ENCODE peak calls at places on chromosomes 11 and 22, in nine cellular contexts. P is breast epithelium, H is left lung, T is neural progenitor cell, Y is lung, L is tibial artery, G is uterus, Z is mammary epithelial cell, F is hepatocyte. B is an unnamed sample.

GRCh38 chr22:26890870-26891269 is 233.5 kb downstream of the MIAT start:
- DNase-seq in T (peak; percentile 31), H (no peak), F (peak; percentile 23), P (no peak), L (no peak), G (no peak), Z (no peak), Y (peak; percentile 3), B (no peak)

GRCh38 chr11:13046626-13047570 is 37.8 kb downstream of the RASSF10 start:
- DNase-seq in Z (no peak), G (no peak), F (no peak), L (no peak), T (no peak), P (no peak), Y (no peak), H (no peak), B (no peak)

GRCh38 chr11:102457056-102457677 is 4.6 kb upstream of the TMEM123 start:
- DNase-seq in H (no peak), Y (no peak), Z (no peak), F (no peak), T (no peak), P (no peak), L (no peak), G (no peak), B (no peak)

GRCh38 chr11:62088331-62088933 is 35.4 kb upstream of the INCENP start:
- DNase-seq in L (no peak), Y (no peak), Z (no peak), G (no peak), T (peak; percentile 25), F (no peak), H (no peak), P (no peak), B (no peak)

GRCh38 chr22:32331918-32332725 is 25.5 kb upstream of the RFPL3 start:
- DNase-seq in Y (no peak), Z (no peak), G (no peak), P (peak; percentile 37), L (no peak), F (no peak), H (peak; percentile 61), T (no peak), B (no peak)

GRCh38 chr11:109783842-109784241 is 309.4 kb upstream of the ZC3H12C start:
- DNase-seq in T (peak; percentile 25), Z (no peak), L (no peak), Y (no peak), H (no peak), P (no peak), F (no peak), G (no peak), B (no peak)

GRCh38 chr22:31874821-31875220 is 69.5 kb upstream of the YWHAH start:
- DNase-seq in Z (no peak), F (no peak), T (no peak), Y (no peak), P (no peak), G (no peak), H (no peak), L (no peak), B (no peak)

GRCh38 chr11:36288442-36289225 is 590 bp downstream of the COMMD9 start:
- DNase-seq in P (no peak), T (no peak), L (no peak), G (no peak), F (no peak), Z (no peak), H (no peak), Y (no peak), B (no peak)

GRCh38 chr11:61776561-61777075 is 15.8 kb downstream of the TMEM258 start:
- DNase-seq in L (no peak), Z (peak; percentile 37), F (peak; percentile 74), H (peak; percentile 77), Y (peak; percentile 41), G (no peak), T (peak; percentile 67), P (no peak), B (no peak)

GRCh38 chr11:67178878-67179277 is 59.8 kb downstream of the KDM2A start:
- DNase-seq in Y (no peak), H (no peak), L (no peak), P (no peak), F (no peak), Z (no peak), T (no peak), G (no peak), B (no peak)

GRCh38 chr11:43984519-43985385 is 42.3 kb downstream of the C11orf96 start:
- DNase-seq in G (no peak), F (peak; percentile 70), Y (peak; percentile 81), Z (no peak), L (no peak), P (no peak), T (no peak), H (no peak), B (no peak)

GRCh38 chr11:66951927-66952337 is 6.3 kb downstream of the PC start:
- DNase-seq in G (no peak), H (no peak), T (no peak), F (peak; percentile 52), Y (no peak), Z (no peak), P (no peak), L (no peak), B (no peak)

GRCh38 chr22:45163417-45164216 is at the start of gene NUP50:
- DNase-seq in Z (peak; percentile 96), L (peak; percentile 92), T (peak; percentile 99), P (peak; percentile 90), Y (peak; percentile 94), F (peak; percentile 99), G (peak; percentile 95), H (peak; percentile 99), B (peak; percentile 96)

GRCh38 chr22:49153921-49154320 is 673.8 kb downstream of the BRD1 start:
- DNase-seq in G (no peak), Z (no peak), Y (no peak), F (no peak), P (no peak), T (no peak), L (no peak), H (no peak), B (no peak)

GRCh38 chr11:63829823-63830489 is 9.0 kb upstream of the MARK2 start:
- DNase-seq in L (no peak), Z (no peak), F (no peak), G (no peak), H (peak; percentile 28), P (no peak), Y (no peak), T (peak; percentile 68), B (no peak)

GRCh38 chr11:2590951-2591754 is 108.6 kb downstream of the KCNQ1OT1 start:
- DNase-seq in Z (no peak), P (no peak), H (peak; percentile 76), F (peak; percentile 3), L (peak; percentile 15), G (no peak), T (no peak), Y (no peak), B (no peak)

GRCh38 chr11:1337647-1338007 is 28.2 kb upstream of the TOLLIP start:
- DNase-seq in G (no peak), L (no peak), Y (peak; percentile 23), Z (no peak), P (no peak), T (no peak), H (no peak), F (no peak), B (no peak)

GRCh38 chr11:538431-539051 is 1.2 kb downstream of the LRRC56 start:
- DNase-seq in Z (no peak), L (no peak), F (no peak), P (no peak), H (no peak), Y (no peak), T (no peak), G (no peak), B (peak; percentile 11)

GRCh38 chr22:36223504-36223903 is 15.8 kb downstream of the APOL2 start:
- DNase-seq in L (no peak), Y (no peak), F (no peak), G (no peak), T (no peak), P (no peak), Z (no peak), H (no peak), B (no peak)

GRCh38 chr11:112176077-112176476 is 765 bp downstream of the BCO2 start:
- DNase-seq in P (no peak), Y (no peak), Z (no peak), G (no peak), L (no peak), T (no peak), F (peak; percentile 32), H (no peak), B (no peak)

GRCh38 chr11:74673956-74674355 is 57.3 kb downstream of the CHRDL2 start:
- DNase-seq in Y (no peak), H (no peak), G (no peak), T (no peak), P (peak; percentile 25), F (no peak), Z (peak; percentile 28), L (no peak), B (no peak)
- H3K4me3 ChIP-seq in Y (no peak overlapping the region), H (no peak overlapping the region), G (no peak overlapping the region), T (no peak overlapping the region), P (no peak overlapping the region), F (no peak overlapping the region), Z (no peak overlapping the region), L (no peak overlapping the region), B (no peak overlapping the region)

GRCh38 chr22:22171357-22172218 is 73.0 kb upstream of the VPREB1 start:
- DNase-seq in T (peak; percentile 55), F (peak; percentile 30), H (no peak), P (no peak), G (no peak), L (no peak), Y (no peak), Z (peak; percentile 10), B (no peak)
- TF ChIP-seq CTCF in T (peak; percentile 50), F (no peak), H (no peak), P (no peak), G (no peak), L (no peak), Y (no peak), Z (peak; percentile 68), B (peak; percentile 31)

GRCh38 chr11:118620529-118621070 is 13.2 kb downstream of the PHLDB1 start:
- DNase-seq in Z (no peak), G (no peak), H (no peak), Y (no peak), L (no peak), P (no peak), F (no peak), T (no peak), B (peak; percentile 53)
- H3K4me1 ChIP-seq in Z (peaks cover 69% of the 10 kb centered on the region), G (peaks cover 9% of the 10 kb centered on the region), H (peaks cover 56% of the 10 kb centered on the region), Y (peaks cover 6% of the 10 kb centered on the region), L (peaks cover 5% of the 10 kb centered on the region), P (peaks cover 33% of the 10 kb centered on the region), F (peaks cover 59% of the 10 kb centered on the region), T (peaks cover 61% of the 10 kb centered on the region), B (peaks cover 99% of the 10 kb centered on the region)

DNA sequence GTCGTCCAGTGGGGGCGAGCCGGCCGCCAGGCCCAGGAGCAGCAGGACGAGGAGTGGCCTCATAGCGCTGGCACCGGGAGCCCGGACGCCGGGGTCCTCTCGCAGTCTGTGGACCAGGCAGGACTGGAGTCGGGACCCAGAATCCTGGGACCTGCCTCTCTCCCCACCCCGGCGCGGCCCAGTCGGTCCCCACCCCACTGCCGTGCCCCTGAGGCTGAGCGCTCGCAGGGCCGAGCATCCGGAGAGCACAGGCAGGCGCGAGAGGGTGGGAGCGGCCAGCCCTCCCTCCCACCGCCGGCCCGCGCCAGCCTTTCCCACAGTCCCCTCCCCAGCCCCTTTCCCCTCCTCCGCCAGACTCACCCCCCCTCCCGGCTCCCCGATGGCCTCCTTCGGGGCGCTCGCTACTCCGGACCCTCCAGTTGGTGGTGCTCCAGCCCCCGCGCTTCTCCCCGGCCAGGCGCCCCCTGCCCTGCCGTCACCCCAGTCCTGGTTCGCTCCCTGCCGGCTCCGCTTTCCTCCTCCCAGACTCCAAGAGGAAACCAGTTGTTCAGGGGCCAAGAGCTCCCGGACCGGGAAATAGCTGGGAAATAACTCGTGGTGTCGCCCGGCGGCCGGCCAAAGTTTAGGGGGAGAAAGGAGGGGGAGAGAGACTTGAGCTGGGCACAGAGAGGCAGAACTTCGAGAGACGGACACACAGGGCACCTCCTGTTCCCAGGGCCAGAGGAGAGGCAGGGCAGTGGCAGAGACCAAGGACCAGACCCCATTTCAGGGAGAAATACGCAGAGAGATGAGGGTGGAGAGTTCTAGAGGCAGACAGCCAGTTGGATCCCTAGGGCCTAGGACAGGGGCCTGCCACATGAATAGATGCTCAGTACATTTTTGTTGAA is at the start of gene C1QTNF5:
- DNase-seq in P (peak; percentile 82), T (peak; percentile 66), Y (peak; percentile 77), G (peak; percentile 87), Z (no peak), H (no peak), L (peak; percentile 93), F (peak; percentile 78), B (peak; percentile 91)
- H3K4me3 ChIP-seq in P (peak within 1 kb of the TSS; percentile 81), T (peak within 1 kb of the TSS; percentile 77), Y (peak within 1 kb of the TSS; percentile 52), G (peak within 1 kb of the TSS; percentile 49), Z (peak within 1 kb of the TSS; percentile 23), H (peak within 1 kb of the TSS; percentile 51), L (peak within 1 kb of the TSS; percentile 70), F (peak within 1 kb of the TSS; percentile 26), B (peak within 1 kb of the TSS; percentile 77)

B was measured in left ventricle myocardium inferior.